ENCODE peak calls at places on chromosomes 13 and 19, in seven cellular contexts. P is cardiac fibroblast, T is cardiac muscle cell, Y is endodermal cell, I is SJCRH30, F is keratinocyte, U is heart left ventricle. O is an unnamed sample.

GRCh38 chr13:37074703-37075102 is 15.2 kb upstream of the SUPT20H start:
- DNase-seq in U (no peak), P (peak; percentile 73), I (no peak), Y (no peak), T (peak; percentile 65), F (no peak), O (no peak)

GRCh38 chr13:79482271-79482970 is 1.5 kb downstream of the NDFIP2 start:
- DNase-seq in I (no peak), U (no peak), F (no peak), T (peak; percentile 22), Y (no peak), P (no peak), O (no peak)

GRCh38 chr19:46471116-46471733 is at the start of gene PNMA8A:
- DNase-seq in P (peak; percentile 74), Y (peak; percentile 96), F (no peak), T (peak; percentile 92), U (peak; percentile 90), I (peak; percentile 83), O (peak; percentile 74)

GRCh38 chr19:47124937-47125668 is 5.5 kb upstream of the SAE1 start:
- DNase-seq in I (peak; percentile 48), Y (peak; percentile 76), U (no peak), P (peak; percentile 86), F (no peak), T (peak; percentile 82), O (no peak)

GRCh38 chr13:23695711-23696512 is 125.7 kb downstream of the TNFRSF19 start:
- DNase-seq in U (peak; percentile 58), P (no peak), F (no peak), Y (peak; percentile 69), T (peak; percentile 33), I (peak; percentile 72), O (peak; percentile 58)

GRCh38 chr19:7783991-7784421 is 21.0 kb downstream of the CLEC4M start:
- DNase-seq in T (peak; percentile 62), I (peak; percentile 16), U (no peak), P (peak; percentile 79), F (peak; percentile 69), Y (peak; percentile 53), O (no peak)

GRCh38 chr19:1236566-1236965 is 1.2 kb downstream of the CBARP start:
- DNase-seq in F (no peak), P (no peak), Y (no peak), T (no peak), U (no peak), I (no peak), O (no peak)

GRCh38 chr13:21663197-21663596 is 7.7 kb upstream of the FGF9 start:
- DNase-seq in T (no peak), I (no peak), F (no peak), P (no peak), Y (no peak), U (no peak), O (no peak)

GRCh38 chr13:76884167-76884566 is 2.0 kb downstream of the KCTD12 start:
- DNase-seq in P (peak; percentile 53), F (no peak), T (peak; percentile 73), U (peak; percentile 38), Y (peak; percentile 87), I (no peak), O (peak; percentile 27)

DNA sequence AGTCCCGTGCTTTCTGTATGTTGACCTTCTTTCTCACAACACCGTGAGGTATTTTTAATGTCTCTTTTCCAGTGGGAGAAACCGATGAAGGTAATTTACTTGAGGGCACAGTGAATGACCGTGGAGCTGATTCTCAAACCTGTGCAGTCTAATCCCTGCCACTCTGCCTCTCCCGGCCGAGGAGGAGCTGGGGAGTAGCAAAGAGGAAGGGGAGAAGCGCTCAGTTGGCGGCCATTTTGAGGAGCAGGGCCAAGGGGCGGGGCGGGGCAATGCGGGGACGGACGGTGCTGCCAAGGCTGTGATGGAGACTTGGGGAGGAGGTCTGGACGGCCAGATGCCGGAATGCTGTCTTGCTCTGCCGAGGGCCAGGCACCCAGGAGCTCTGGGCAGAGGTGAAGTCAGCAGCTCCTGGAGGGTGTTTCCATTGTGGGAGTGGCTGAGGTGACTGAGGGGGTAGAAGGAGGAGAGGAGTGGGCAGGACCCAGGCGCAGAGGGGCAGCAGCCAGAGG is 12.4 kb upstream of the RANBP3 start:
- DNase-seq in T (no peak), P (no peak), I (no peak), Y (peak; percentile 86), F (no peak), U (no peak), O (no peak)
- H3K4me3 ChIP-seq in T (no peak overlapping the region), P (no peak overlapping the region), I (no peak overlapping the region), Y (no peak overlapping the region), F (no peak overlapping the region), U (no peak overlapping the region), O (no peak overlapping the region)

DNA sequence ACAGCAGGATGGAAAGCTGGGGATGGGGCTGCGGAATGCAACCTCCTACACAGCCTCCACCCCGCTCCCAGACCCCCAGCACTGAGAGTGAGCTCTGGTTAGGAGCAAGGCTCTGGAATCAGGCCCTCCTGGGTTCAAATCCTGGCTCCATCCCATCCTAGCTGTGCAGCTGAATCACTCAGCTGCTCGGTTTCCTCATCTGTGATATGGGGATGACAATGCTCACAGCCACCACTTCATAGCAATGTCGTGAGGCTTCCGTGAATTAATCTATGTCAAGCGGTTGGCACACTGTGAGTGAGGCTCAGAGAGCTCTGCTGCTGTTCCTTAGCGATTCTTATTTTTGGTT is 538 bp downstream of the ACP7 start:
- DNase-seq in Y (no peak), I (no peak), F (no peak), T (no peak), U (no peak), P (no peak), O (no peak)
- H3K4me3 ChIP-seq in Y (no peak overlapping the region), I (no peak overlapping the region), F (no peak overlapping the region), T (no peak overlapping the region), U (no peak overlapping the region), P (no peak overlapping the region), O (no peak overlapping the region)

GRCh38 chr19:39949026-39949747 is 14.8 kb upstream of the FCGBP start:
- DNase-seq in I (no peak), F (no peak), Y (no peak), U (no peak), P (no peak), T (no peak), O (no peak)
- H3K4me3 ChIP-seq in I (no peak overlapping the region), F (no peak overlapping the region), Y (no peak overlapping the region), U (no peak overlapping the region), P (no peak overlapping the region), T (no peak overlapping the region), O (no peak overlapping the region)

DNA sequence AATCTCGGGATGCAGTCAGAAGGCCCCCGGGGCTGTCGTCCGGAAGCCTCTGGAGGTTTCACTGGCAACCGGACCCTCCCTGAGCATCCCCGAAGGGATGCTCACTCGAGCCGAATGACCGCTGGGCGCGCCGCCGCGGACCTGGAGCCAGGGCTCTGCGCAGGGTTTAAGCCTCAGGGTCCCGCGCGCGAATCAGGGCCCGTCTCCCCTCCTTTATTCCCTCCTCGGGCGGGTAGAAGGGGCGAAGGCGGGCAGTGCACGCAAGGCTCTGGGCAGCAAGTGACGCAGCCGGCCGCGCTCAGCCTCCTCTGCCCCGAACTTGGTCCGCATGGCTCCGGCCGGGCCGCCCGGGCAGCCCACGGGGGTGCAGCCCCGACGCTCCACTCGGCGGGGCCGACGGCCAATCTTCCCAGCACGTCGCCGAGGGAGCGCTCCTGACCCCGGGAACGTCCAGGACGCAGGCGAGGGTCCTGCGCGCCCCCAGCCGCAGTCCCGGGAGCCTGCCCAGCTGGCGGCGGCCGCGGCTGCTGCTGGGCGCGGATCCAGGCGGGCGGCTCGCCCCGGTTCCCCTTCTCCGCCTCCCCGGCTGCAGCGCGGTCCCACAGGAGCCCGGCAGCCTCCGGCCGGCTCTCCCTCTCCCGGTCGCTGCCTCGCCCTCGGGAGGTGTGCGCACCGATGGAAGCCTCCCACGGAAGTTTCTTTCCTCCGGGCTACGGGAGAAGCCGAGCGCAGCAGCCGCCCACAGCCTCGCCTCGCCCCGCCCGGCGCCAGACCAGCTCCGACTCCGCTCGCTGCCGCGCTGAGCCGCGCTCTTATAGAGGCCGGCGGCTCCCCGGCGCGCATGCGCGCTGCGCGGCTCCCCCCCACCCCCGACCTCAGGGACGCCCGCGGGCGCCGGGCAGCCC is at the start of gene SHISA2:
- DNase-seq in U (peak; percentile 33), P (peak; percentile 56), Y (peak; percentile 90), I (peak; percentile 62), F (no peak), T (peak; percentile 74), O (peak; percentile 27)
- H3K4me3 ChIP-seq in U (peak within 1 kb of the TSS; percentile 39), P (peak within 1 kb of the TSS; percentile 43), Y (peak within 1 kb of the TSS; percentile 92), I (peak within 1 kb of the TSS; percentile 69), F (peak within 1 kb of the TSS; percentile 19), T (peak within 1 kb of the TSS; percentile 51), O (peak within 1 kb of the TSS; percentile 65)

O was measured in left ventricle myocardium inferior.